ENCODE peak calls at places on chromosomes 1 and 21, in four cellular contexts. I, G, Z and P are unnamed samples.
A peak's percentile ranks its signal among the peaks of the same experiment; 100 is the strongest.

GRCh38 chr1:19047373-19047772 is 90.9 kb upstream of the IFFO2 start:
- DNase-seq in I (no peak), Z (peak; percentile 82), G (no peak), P (no peak)

GRCh38 chr1:40143891-40144575 is 17.2 kb upstream of the RLF start:
- DNase-seq in G (peak; percentile 78), I (no peak), Z (no peak), P (no peak)

GRCh38 chr1:151510957-151511635 is at the start of gene CGN:
- DNase-seq in G (peak; percentile 87), I (no peak), Z (peak; percentile 96), P (peak; percentile 93)

GRCh38 chr1:24898909-24899439 is 31.1 kb downstream of the RUNX3 start:
- DNase-seq in Z (peak; percentile 68), G (no peak), I (no peak), P (no peak)

GRCh38 chr1:116268211-116268610 is 104.8 kb upstream of the ATP1A1 start:
- DNase-seq in I (no peak), Z (peak; percentile 94), G (peak; percentile 23), P (no peak)

GRCh38 chr1:84619383-84620093 is 45.3 kb upstream of the CTBS start:
- DNase-seq in I (no peak), G (peak; percentile 78), Z (no peak), P (no peak)

GRCh38 chr1:44048816-44049215 is 17.6 kb upstream of the SLC6A9 start:
- DNase-seq in Z (no peak), I (no peak), G (no peak), P (no peak)

GRCh38 chr1:83596331-83596730 is 402.6 kb downstream of the TTLL7 start:
- DNase-seq in I (no peak), Z (no peak), G (no peak), P (no peak)

GRCh38 chr1:33299461-33300155 is 21.3 kb downstream of the A3GALT2 start:
- DNase-seq in I (no peak), G (no peak), Z (no peak), P (no peak)

GRCh38 chr1:243501002-243501401 is 245.2 kb downstream of the SDCCAG8 start:
- DNase-seq in I (no peak), Z (no peak), G (no peak), P (peak; percentile 47)

GRCh38 chr1:207495816-207496792 is at the start of gene CR1:
- DNase-seq in G (peak; percentile 47), Z (peak; percentile 87), I (no peak), P (no peak)

GRCh38 chr1:160542303-160542945 is 19.4 kb upstream of the SLAMF6 start:
- DNase-seq in Z (no peak), I (no peak), G (no peak), P (no peak)

GRCh38 chr1:114723915-114724314 is 7.3 kb upstream of the NRAS start:
- DNase-seq in I (no peak), Z (no peak), G (no peak), P (no peak)

GRCh38 chr1:2972011-2972878 is 49.0 kb upstream of the ACTRT2 start:
- DNase-seq in I (no peak), G (no peak), Z (peak; percentile 77), P (no peak)

GRCh38 chr1:222370911-222371717 is 176.8 kb downstream of the HHIPL2 start:
- DNase-seq in G (no peak), I (peak; percentile 95), Z (no peak), P (no peak)

GRCh38 chr1:53378061-53378460 is 50.2 kb upstream of the LRP8 start:
- DNase-seq in Z (peak; percentile 43), I (no peak), G (no peak), P (no peak)

GRCh38 chr21:35217504-35218060 is 168.5 kb upstream of the RUNX1 start:
- DNase-seq in Z (no peak), G (no peak), I (peak; percentile 64), P (no peak)

GRCh38 chr1:87956072-87956471 is 627.4 kb downstream of the LMO4 start:
- DNase-seq in G (no peak), I (peak; percentile 97), Z (no peak), P (no peak)

GRCh38 chr1:203378529-203379271 is 27.8 kb upstream of the FMOD start:
- DNase-seq in I (peak; percentile 44), Z (no peak), G (no peak), P (peak; percentile 81)

GRCh38 chr1:167935252-167936067 is 1.0 kb upstream of the DCAF6 start:
- DNase-seq in G (peak; percentile 68), I (no peak), Z (peak; percentile 85), P (no peak)

GRCh38 chr1:53685272-53686051 is 53.5 kb downstream of the GLIS1 start:
- DNase-seq in I (no peak), Z (no peak), G (peak; percentile 47), P (no peak)

GRCh38 chr1:85027242-85027983 is 20.9 kb downstream of the MCOLN3 start:
- DNase-seq in G (no peak), I (no peak), Z (no peak), P (no peak)

GRCh38 chr1:216905052-216905580 is 181.9 kb upstream of the ESRRG start:
- DNase-seq in Z (no peak), I (no peak), G (no peak), P (no peak)

GRCh38 chr21:19986396-19986795 is 1011.8 kb upstream of the NCAM2 start:
- DNase-seq in I (no peak), Z (no peak), G (no peak), P (no peak)

GRCh38 chr21:45491056-45491455 is 51.2 kb downstream of the SLC19A1 start:
- DNase-seq in I (no peak), Z (no peak), G (no peak), P (no peak)

GRCh38 chr1:53735261-53735660 is 3.7 kb downstream of the GLIS1 start:
- DNase-seq in I (no peak), Z (peak; percentile 9), G (no peak), P (no peak)